ENCODE peak calls at places on chromosomes 11 and 22, in seven cellular contexts. M, I, K, O, G, J and U are unnamed samples.

GRCh38 chr11:108754901-108755625 is 90.2 kb downstream of the DDX10 start:
- DNase-seq in M (no peak), G (no peak), O (no peak), I (no peak), J (no peak), K (no peak), U (peak)

GRCh38 chr11:71080239-71081097 is 171.9 kb downstream of the SHANK2 start:
- DNase-seq in G (peak), O (peak), I (peak), K (peak), J (peak), M (peak), U (peak)

GRCh38 chr22:44697423-44698179 is 4.4 kb upstream of the PRR5 start:
- DNase-seq in O (no peak), K (peak), M (peak), J (peak), G (peak), I (peak), U (peak)

GRCh38 chr11:72787262-72788104 is 6.4 kb downstream of the STARD10 start:
- DNase-seq in O (no peak), I (no peak), M (peak), K (peak), J (peak), G (peak), U (no peak)

GRCh38 chr11:106397787-106398355 is 320.4 kb downstream of the AASDHPPT start:
- DNase-seq in I (no peak), G (no peak), K (no peak), J (no peak), M (no peak), O (no peak), U (no peak)

GRCh38 chr11:110818032-110818687 is 105.9 kb upstream of the ARHGAP20 start:
- DNase-seq in K (no peak), G (no peak), O (no peak), I (peak), J (no peak), M (no peak), U (no peak)

GRCh38 chr11:72709478-72710238 is 35.4 kb upstream of the PDE2A start:
- DNase-seq in M (no peak), O (no peak), I (no peak), J (no peak), K (no peak), G (no peak), U (no peak)

GRCh38 chr11:62786318-62787004 is 741 bp upstream of the TMEM179B start:
- DNase-seq in I (peak), J (peak), G (peak), O (no peak), K (peak), M (peak), U (peak)

GRCh38 chr11:69613594-69613993 is 27.4 kb upstream of the CCND1 start:
- DNase-seq in M (no peak), I (no peak), J (no peak), O (no peak), G (no peak), K (no peak), U (no peak)

GRCh38 chr22:30014244-30014643 is 66.0 kb upstream of the HORMAD2 start:
- DNase-seq in I (no peak), K (no peak), G (no peak), M (peak), O (no peak), J (no peak), U (no peak)

GRCh38 chr11:19187101-19187500 is 14.7 kb downstream of the CSRP3 start:
- DNase-seq in O (no peak), K (no peak), M (no peak), J (no peak), G (no peak), I (no peak), U (no peak)

GRCh38 chr22:45651931-45652528 is 19.6 kb upstream of the ATXN10 start:
- DNase-seq in M (no peak), O (no peak), J (no peak), I (no peak), G (no peak), K (no peak), U (no peak)

GRCh38 chr11:62555464-62556092 is 9.0 kb upstream of the AHNAK start:
- DNase-seq in G (peak), O (peak), K (no peak), I (no peak), J (no peak), M (peak), U (no peak)

GRCh38 chr11:61969838-61970452 is 2.5 kb upstream of the FTH1 start:
- DNase-seq in G (no peak), M (no peak), K (no peak), O (no peak), J (no peak), I (no peak), U (no peak)

GRCh38 chr11:103257360-103257759 is 148.1 kb downstream of the DYNC2H1 start:
- DNase-seq in M (no peak), I (peak), K (no peak), G (peak), J (peak), O (no peak), U (peak)

GRCh38 chr11:1862588-1863351 is 9.9 kb downstream of the LSP1 start:
- DNase-seq in J (no peak), O (no peak), M (no peak), I (peak), G (no peak), K (no peak), U (no peak)

GRCh38 chr11:122100222-122101080 is 15.6 kb downstream of the BLID start:
- DNase-seq in O (no peak), J (no peak), K (no peak), G (peak), M (no peak), I (no peak), U (no peak)

GRCh38 chr11:76523147-76523546 is 78.3 kb downstream of the EMSY start:
- DNase-seq in G (no peak), I (no peak), M (no peak), O (no peak), J (peak), K (no peak), U (no peak)

GRCh38 chr22:50526849-50527801 is 1.7 kb upstream of the SCO2 start:
- DNase-seq in I (no peak), M (peak), O (no peak), J (peak), G (peak), K (no peak), U (peak)

GRCh38 chr22:45550891-45551290 is 48.2 kb downstream of the FBLN1 start:
- DNase-seq in G (no peak), I (no peak), J (no peak), O (no peak), K (no peak), M (no peak), U (no peak)

GRCh38 chr11:120771551-120772060 is 252.3 kb upstream of the TBCEL start:
- DNase-seq in K (peak), I (no peak), G (no peak), O (no peak), M (no peak), J (no peak), U (no peak)

GRCh38 chr11:46655631-46656030 is 38.3 kb downstream of the ATG13 start:
- DNase-seq in G (no peak), M (no peak), K (no peak), I (no peak), J (no peak), O (no peak), U (no peak)

GRCh38 chr11:115699733-115700132 is 195.5 kb upstream of the CADM1 start:
- DNase-seq in O (no peak), I (no peak), G (no peak), J (no peak), M (no peak), K (no peak), U (no peak)

GRCh38 chr11:18802381-18803257 is 11.0 kb upstream of the PTPN5 start:
- DNase-seq in K (no peak), J (peak), M (peak), I (peak), G (peak), O (peak), U (peak)

GRCh38 chr11:16806791-16807190 is 68.3 kb downstream of the C11orf58 start:
- DNase-seq in G (no peak), J (no peak), K (no peak), M (no peak), O (no peak), I (no peak), U (no peak)
- TF ChIP-seq JUND in G (no peak), J (no peak), K (no peak), M (no peak), O (no peak), I (no peak), U (no peak)

GRCh38 chr22:49462795-49463194 is 364.9 kb downstream of the BRD1 start:
- DNase-seq in K (no peak), I (no peak), M (no peak), G (no peak), J (no peak), O (no peak), U (peak)
- TF ChIP-seq JUND in K (no peak), I (no peak), M (no peak), G (no peak), J (no peak), O (no peak), U (no peak)

GRCh38 chr22:22085702-22086500 is 103.3 kb upstream of the TOP3B start:
- DNase-seq in K (no peak), M (peak), J (no peak), G (peak), I (peak), O (no peak), U (no peak)
- TF ChIP-seq JUND in K (no peak), M (peak), J (no peak), G (no peak), I (no peak), O (no peak), U (no peak)

GRCh38 chr22:31173386-31174145 is 13.6 kb downstream of the RNF185 start:
- DNase-seq in K (no peak), J (no peak), M (no peak), I (no peak), O (no peak), G (no peak), U (no peak)
- TF ChIP-seq JUND in K (no peak), J (no peak), M (no peak), I (peak), O (no peak), G (peak), U (no peak)

GRCh38 chr11:64507832-64508375 is 83.1 kb upstream of the SLC22A12 start:
- DNase-seq in M (peak), G (no peak), O (no peak), J (no peak), K (no peak), I (no peak), U (no peak)
- TF ChIP-seq JUND in M (no peak), G (no peak), O (no peak), J (no peak), K (no peak), I (no peak), U (no peak)

DNA sequence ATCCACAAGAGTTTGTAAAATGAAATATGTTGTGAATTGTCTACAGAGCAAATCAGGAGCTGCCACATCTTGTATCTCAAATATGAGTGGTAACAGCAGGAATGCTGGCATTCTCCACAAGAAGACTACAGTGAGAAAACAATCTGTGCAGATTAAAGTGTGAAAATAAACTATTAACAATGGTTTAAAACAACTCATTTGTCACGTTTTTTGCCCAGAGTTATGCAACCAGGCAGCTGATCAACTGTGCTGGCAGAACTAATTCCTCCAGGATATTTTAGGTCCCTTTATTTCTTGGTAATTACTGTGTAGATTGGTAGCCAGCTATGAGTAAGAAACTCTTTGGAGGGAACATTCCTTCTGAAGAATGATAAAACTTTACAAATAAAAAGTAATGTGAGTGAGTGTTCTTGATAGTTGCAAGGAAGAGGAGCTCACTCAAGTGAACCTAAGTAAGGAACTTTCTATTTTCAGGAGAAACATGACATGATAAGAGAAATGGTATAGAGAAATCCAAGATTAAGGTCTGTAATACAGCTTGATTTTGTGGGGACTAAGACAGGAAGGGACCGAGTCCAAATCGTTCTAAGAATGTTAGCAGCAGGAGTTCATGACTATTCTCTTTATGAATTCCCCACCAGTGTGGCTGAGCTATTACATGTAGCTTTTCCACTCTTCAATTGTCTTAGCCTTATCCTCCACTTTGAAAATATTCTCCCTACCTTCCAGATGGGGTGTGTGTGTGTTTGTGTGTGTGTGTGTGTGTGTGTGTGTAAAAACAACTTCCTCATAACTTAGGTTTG is 698.8 kb upstream of the ARHGAP42 start:
- DNase-seq in I (no peak), K (no peak), O (no peak), M (no peak), J (no peak), G (no peak), U (no peak)
- TF ChIP-seq JUND in I (no peak), K (no peak), O (no peak), M (no peak), J (no peak), G (no peak), U (no peak)